ENCODE peak calls at places on chromosomes 1 and 21, in ten cellular contexts. One of them, this sample, is unnamed.
A peak's percentile ranks its signal among the peaks of the same experiment; 100 is the strongest.

GRCh38 chr1:113982955-113983742 is 3.9 kb downstream of the OLFML3 start:
- DNase-seq in astrocyte of the cerebellum: no peak
- DNase-seq in astrocyte of the spinal cord: no peak
- DNase-seq in left lung: no peak
- DNase-seq in Peyer's patch: no peak
- DNase-seq in WTC11: no peak
- DNase-seq in foreskin fibroblast: no peak
- DNase-seq in GM06990: no peak
- DNase-seq in epithelial cell of proximal tubule: no peak
- DNase-seq in fibroblast of lung: no peak
- DNase-seq in this sample: no peak

GRCh38 chr1:151720974-151721787 is at the start of gene RIIAD1:
- DNase-seq in astrocyte of the cerebellum: no peak
- DNase-seq in astrocyte of the spinal cord: no peak
- DNase-seq in left lung: no peak
- DNase-seq in Peyer's patch: no peak
- DNase-seq in WTC11: peak; percentile 61
- DNase-seq in foreskin fibroblast: no peak
- DNase-seq in GM06990: peak; percentile 59
- DNase-seq in epithelial cell of proximal tubule: no peak
- DNase-seq in fibroblast of lung: peak; percentile 10
- DNase-seq in this sample: peak; percentile 90

GRCh38 chr21:42389449-42389835 is 6.4 kb downstream of the TMPRSS3 start:
- DNase-seq in astrocyte of the cerebellum: no peak
- DNase-seq in astrocyte of the spinal cord: no peak
- DNase-seq in left lung: no peak
- DNase-seq in Peyer's patch: no peak
- DNase-seq in WTC11: peak; percentile 38
- DNase-seq in foreskin fibroblast: no peak
- DNase-seq in GM06990: no peak
- DNase-seq in epithelial cell of proximal tubule: no peak
- DNase-seq in fibroblast of lung: no peak
- DNase-seq in this sample: no peak

GRCh38 chr1:116256875-116257823 is 115.9 kb upstream of the ATP1A1 start:
- DNase-seq in astrocyte of the cerebellum: no peak
- DNase-seq in astrocyte of the spinal cord: no peak
- DNase-seq in left lung: no peak
- DNase-seq in Peyer's patch: peak; percentile 58
- DNase-seq in WTC11: no peak
- DNase-seq in foreskin fibroblast: no peak
- DNase-seq in GM06990: peak; percentile 46
- DNase-seq in epithelial cell of proximal tubule: no peak
- DNase-seq in fibroblast of lung: no peak
- DNase-seq in this sample: peak; percentile 9

GRCh38 chr1:13494025-13494424 is 19.8 kb downstream of the LRRC38 start:
- DNase-seq in astrocyte of the cerebellum: no peak
- DNase-seq in astrocyte of the spinal cord: no peak
- DNase-seq in left lung: no peak
- DNase-seq in Peyer's patch: no peak
- DNase-seq in WTC11: no peak
- DNase-seq in foreskin fibroblast: no peak
- DNase-seq in GM06990: peak; percentile 52
- DNase-seq in epithelial cell of proximal tubule: no peak
- DNase-seq in fibroblast of lung: no peak
- DNase-seq in this sample: peak; percentile 62

GRCh38 chr1:96292141-96292540 is 429.4 kb upstream of the PTBP2 start:
- DNase-seq in astrocyte of the cerebellum: no peak
- DNase-seq in astrocyte of the spinal cord: no peak
- DNase-seq in left lung: no peak
- DNase-seq in Peyer's patch: no peak
- DNase-seq in WTC11: no peak
- DNase-seq in foreskin fibroblast: peak; percentile 41
- DNase-seq in GM06990: no peak
- DNase-seq in epithelial cell of proximal tubule: no peak
- DNase-seq in fibroblast of lung: peak; percentile 7
- DNase-seq in this sample: no peak

GRCh38 chr1:169874229-169874628 is 19.5 kb downstream of the SCYL3 start:
- DNase-seq in astrocyte of the cerebellum: no peak
- DNase-seq in astrocyte of the spinal cord: peak; percentile 65
- DNase-seq in left lung: no peak
- DNase-seq in Peyer's patch: no peak
- DNase-seq in WTC11: no peak
- DNase-seq in foreskin fibroblast: peak; percentile 69
- DNase-seq in GM06990: no peak
- DNase-seq in epithelial cell of proximal tubule: no peak
- DNase-seq in fibroblast of lung: peak; percentile 86
- DNase-seq in this sample: no peak

GRCh38 chr1:43493661-43494450 is 36.8 kb upstream of the PTPRF start:
- DNase-seq in astrocyte of the cerebellum: no peak
- DNase-seq in astrocyte of the spinal cord: peak; percentile 14
- DNase-seq in left lung: no peak
- DNase-seq in Peyer's patch: no peak
- DNase-seq in WTC11: peak; percentile 35
- DNase-seq in foreskin fibroblast: peak; percentile 30
- DNase-seq in GM06990: no peak
- DNase-seq in epithelial cell of proximal tubule: no peak
- DNase-seq in fibroblast of lung: no peak
- DNase-seq in this sample: no peak

GRCh38 chr1:111535256-111536191 is 32.1 kb upstream of the ADORA3 start:
- DNase-seq in astrocyte of the cerebellum: no peak
- DNase-seq in astrocyte of the spinal cord: no peak
- DNase-seq in left lung: no peak
- DNase-seq in Peyer's patch: no peak
- DNase-seq in WTC11: no peak
- DNase-seq in foreskin fibroblast: no peak
- DNase-seq in GM06990: no peak
- DNase-seq in epithelial cell of proximal tubule: no peak
- DNase-seq in fibroblast of lung: peak; percentile 45
- DNase-seq in this sample: no peak

GRCh38 chr1:210233495-210234253 is 1.1 kb downstream of the SERTAD4 start:
- DNase-seq in astrocyte of the cerebellum: peak; percentile 62
- DNase-seq in astrocyte of the spinal cord: peak; percentile 83
- DNase-seq in left lung: peak; percentile 63
- DNase-seq in Peyer's patch: no peak
- DNase-seq in WTC11: peak; percentile 42
- DNase-seq in foreskin fibroblast: peak; percentile 67
- DNase-seq in GM06990: no peak
- DNase-seq in epithelial cell of proximal tubule: no peak
- DNase-seq in fibroblast of lung: peak; percentile 83
- DNase-seq in this sample: no peak

GRCh38 chr1:10628685-10629084 is 153.9 kb downstream of the PEX14 start:
- DNase-seq in astrocyte of the cerebellum: peak; percentile 81
- DNase-seq in astrocyte of the spinal cord: peak; percentile 59
- DNase-seq in left lung: no peak
- DNase-seq in Peyer's patch: no peak
- DNase-seq in WTC11: no peak
- DNase-seq in foreskin fibroblast: no peak
- DNase-seq in GM06990: no peak
- DNase-seq in epithelial cell of proximal tubule: no peak
- DNase-seq in fibroblast of lung: peak; percentile 67
- DNase-seq in this sample: no peak

GRCh38 chr1:158793604-158794003 is 12.6 kb upstream of the OR6N2 start:
- DNase-seq in astrocyte of the cerebellum: no peak
- DNase-seq in astrocyte of the spinal cord: no peak
- DNase-seq in left lung: no peak
- DNase-seq in Peyer's patch: peak; percentile 54
- DNase-seq in WTC11: peak; percentile 58
- DNase-seq in foreskin fibroblast: no peak
- DNase-seq in GM06990: no peak
- DNase-seq in epithelial cell of proximal tubule: no peak
- DNase-seq in fibroblast of lung: no peak
- DNase-seq in this sample: peak; percentile 17

GRCh38 chr1:175002910-175003517 is 3.3 kb downstream of the CACYBP start:
- DNase-seq in astrocyte of the cerebellum: no peak
- DNase-seq in astrocyte of the spinal cord: no peak
- DNase-seq in left lung: no peak
- DNase-seq in Peyer's patch: no peak
- DNase-seq in WTC11: no peak
- DNase-seq in foreskin fibroblast: no peak
- DNase-seq in GM06990: no peak
- DNase-seq in epithelial cell of proximal tubule: no peak
- DNase-seq in fibroblast of lung: no peak
- DNase-seq in this sample: no peak

GRCh38 chr1:112070677-112071076 is 81.2 kb upstream of the KCND3 start:
- DNase-seq in astrocyte of the cerebellum: no peak
- DNase-seq in astrocyte of the spinal cord: no peak
- DNase-seq in left lung: no peak
- DNase-seq in Peyer's patch: no peak
- DNase-seq in WTC11: no peak
- DNase-seq in foreskin fibroblast: no peak
- DNase-seq in GM06990: no peak
- DNase-seq in epithelial cell of proximal tubule: no peak
- DNase-seq in fibroblast of lung: no peak
- DNase-seq in this sample: no peak

GRCh38 chr1:155196103-155196892 is 11.4 kb downstream of the THBS3 start:
- DNase-seq in astrocyte of the cerebellum: no peak
- DNase-seq in astrocyte of the spinal cord: peak; percentile 32
- DNase-seq in left lung: peak; percentile 32
- DNase-seq in Peyer's patch: no peak
- DNase-seq in WTC11: peak; percentile 94
- DNase-seq in foreskin fibroblast: no peak
- DNase-seq in GM06990: no peak
- DNase-seq in epithelial cell of proximal tubule: no peak
- DNase-seq in fibroblast of lung: peak; percentile 23
- DNase-seq in this sample: no peak

GRCh38 chr21:43778469-43779335 is 2.6 kb upstream of the CSTB start:
- DNase-seq in astrocyte of the cerebellum: no peak
- DNase-seq in astrocyte of the spinal cord: peak; percentile 53
- DNase-seq in left lung: peak; percentile 62
- DNase-seq in Peyer's patch: no peak
- DNase-seq in WTC11: no peak
- DNase-seq in foreskin fibroblast: no peak
- DNase-seq in GM06990: no peak
- DNase-seq in epithelial cell of proximal tubule: no peak
- DNase-seq in fibroblast of lung: no peak
- DNase-seq in this sample: no peak

GRCh38 chr1:239755513-239755912 is 336.2 kb upstream of the FMN2 start:
- DNase-seq in astrocyte of the cerebellum: no peak
- DNase-seq in astrocyte of the spinal cord: no peak
- DNase-seq in left lung: no peak
- DNase-seq in Peyer's patch: no peak
- DNase-seq in WTC11: no peak
- DNase-seq in foreskin fibroblast: no peak
- DNase-seq in GM06990: no peak
- DNase-seq in epithelial cell of proximal tubule: no peak
- DNase-seq in fibroblast of lung: no peak
- DNase-seq in this sample: no peak
- TF ChIP-seq CTCF in astrocyte of the cerebellum: no peak
- TF ChIP-seq CTCF in astrocyte of the spinal cord: no peak
- TF ChIP-seq CTCF in left lung: no peak
- TF ChIP-seq CTCF in Peyer's patch: no peak
- TF ChIP-seq CTCF in WTC11: no peak
- TF ChIP-seq CTCF in foreskin fibroblast: no peak
- TF ChIP-seq CTCF in GM06990: no peak
- TF ChIP-seq CTCF in epithelial cell of proximal tubule: no peak
- TF ChIP-seq CTCF in fibroblast of lung: no peak
- TF ChIP-seq CTCF in this sample: no peak

DNA sequence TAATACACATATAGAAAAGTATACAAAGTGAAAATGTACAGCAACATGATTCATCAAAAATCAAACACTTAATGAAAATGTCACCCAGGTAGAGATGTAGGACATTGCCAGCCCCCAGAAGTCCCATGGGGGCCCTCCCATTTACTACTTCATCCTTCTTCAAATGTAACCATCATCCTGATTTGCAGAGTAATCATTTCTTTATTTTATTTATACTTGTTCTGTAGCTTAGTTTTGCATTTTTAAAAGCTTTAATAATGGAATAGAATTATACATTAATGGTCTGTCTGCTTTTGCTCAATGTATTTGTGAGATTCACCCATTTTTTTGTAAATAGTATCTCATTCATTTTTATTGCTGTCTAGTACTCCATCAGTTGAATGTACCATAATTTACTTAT is 96.8 kb upstream of the CD55 start:
- DNase-seq in astrocyte of the cerebellum: no peak
- DNase-seq in astrocyte of the spinal cord: no peak
- DNase-seq in left lung: no peak
- DNase-seq in Peyer's patch: no peak
- DNase-seq in WTC11: no peak
- DNase-seq in foreskin fibroblast: no peak
- DNase-seq in GM06990: no peak
- DNase-seq in epithelial cell of proximal tubule: no peak
- DNase-seq in fibroblast of lung: no peak
- DNase-seq in this sample: no peak
- TF ChIP-seq CTCF in astrocyte of the cerebellum: no peak
- TF ChIP-seq CTCF in astrocyte of the spinal cord: no peak
- TF ChIP-seq CTCF in left lung: no peak
- TF ChIP-seq CTCF in Peyer's patch: no peak
- TF ChIP-seq CTCF in WTC11: no peak
- TF ChIP-seq CTCF in foreskin fibroblast: no peak
- TF ChIP-seq CTCF in GM06990: no peak
- TF ChIP-seq CTCF in epithelial cell of proximal tubule: no peak
- TF ChIP-seq CTCF in fibroblast of lung: no peak
- TF ChIP-seq CTCF in this sample: no peak

DNA sequence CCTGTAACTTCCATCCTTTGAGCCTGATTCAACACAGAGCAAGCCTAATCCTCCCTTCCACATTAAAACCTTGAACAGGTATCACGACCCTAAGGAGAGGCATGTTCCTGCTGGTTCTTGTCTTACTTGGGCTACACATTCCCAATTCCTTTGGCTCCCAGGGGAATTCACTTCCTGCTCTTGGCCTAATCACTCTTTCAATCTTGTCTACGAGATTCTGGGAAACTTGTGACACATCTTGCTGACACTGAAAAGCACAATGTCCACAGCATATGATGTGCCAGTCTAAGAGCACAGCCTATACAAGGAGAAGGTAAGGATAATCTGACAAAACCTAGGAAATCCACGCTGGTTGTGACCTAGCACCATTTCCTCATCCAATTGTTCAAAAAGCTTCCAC is 163.9 kb downstream of the GABPA start:
- DNase-seq in astrocyte of the cerebellum: no peak
- DNase-seq in astrocyte of the spinal cord: no peak
- DNase-seq in left lung: no peak
- DNase-seq in Peyer's patch: no peak
- DNase-seq in WTC11: no peak
- DNase-seq in foreskin fibroblast: no peak
- DNase-seq in GM06990: no peak
- DNase-seq in epithelial cell of proximal tubule: no peak
- DNase-seq in fibroblast of lung: no peak
- DNase-seq in this sample: no peak
- TF ChIP-seq CTCF in astrocyte of the cerebellum: no peak
- TF ChIP-seq CTCF in astrocyte of the spinal cord: no peak
- TF ChIP-seq CTCF in left lung: no peak
- TF ChIP-seq CTCF in Peyer's patch: no peak
- TF ChIP-seq CTCF in WTC11: no peak
- TF ChIP-seq CTCF in foreskin fibroblast: no peak
- TF ChIP-seq CTCF in GM06990: no peak
- TF ChIP-seq CTCF in epithelial cell of proximal tubule: no peak
- TF ChIP-seq CTCF in fibroblast of lung: no peak
- TF ChIP-seq CTCF in this sample: no peak

DNA sequence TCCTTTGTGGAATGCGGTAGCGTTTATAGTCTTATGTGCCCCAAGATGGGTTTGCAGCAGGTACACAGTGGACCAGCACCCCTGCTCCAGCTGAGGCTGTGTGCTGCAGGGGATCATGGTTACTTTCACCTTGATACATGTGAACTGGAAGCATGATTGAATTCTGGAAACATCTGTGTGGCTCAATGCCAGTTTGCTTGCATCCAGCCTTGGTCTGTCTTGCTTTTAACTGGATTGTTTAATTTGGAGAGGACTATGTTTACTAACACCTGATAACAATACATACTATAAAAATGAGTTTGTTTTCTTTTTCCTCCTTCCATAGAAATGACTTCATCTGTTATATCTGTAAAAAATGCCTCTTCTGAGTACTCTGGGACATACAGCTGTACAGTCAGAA is 47.5 kb downstream of the CXADR start:
- DNase-seq in astrocyte of the cerebellum: no peak
- DNase-seq in astrocyte of the spinal cord: no peak
- DNase-seq in left lung: no peak
- DNase-seq in Peyer's patch: no peak
- DNase-seq in WTC11: no peak
- DNase-seq in foreskin fibroblast: no peak
- DNase-seq in GM06990: no peak
- DNase-seq in epithelial cell of proximal tubule: no peak
- DNase-seq in fibroblast of lung: no peak
- DNase-seq in this sample: no peak
- TF ChIP-seq CTCF in astrocyte of the cerebellum: no peak
- TF ChIP-seq CTCF in astrocyte of the spinal cord: no peak
- TF ChIP-seq CTCF in left lung: no peak
- TF ChIP-seq CTCF in Peyer's patch: no peak
- TF ChIP-seq CTCF in WTC11: no peak
- TF ChIP-seq CTCF in foreskin fibroblast: no peak
- TF ChIP-seq CTCF in GM06990: no peak
- TF ChIP-seq CTCF in epithelial cell of proximal tubule: no peak
- TF ChIP-seq CTCF in fibroblast of lung: no peak
- TF ChIP-seq CTCF in this sample: no peak